ENCODE peak calls at places on chromosomes 13 and 19, in six cellular contexts. One of them, this sample, is unnamed.

GRCh38 chr19:45218426-45218825 is 26.8 kb downstream of the EXOC3L2 start:
- DNase-seq in PC-3: no peak
- DNase-seq in H54: no peak
- DNase-seq in NB4: no peak
- DNase-seq in Kasumi-1: no peak
- DNase-seq in mesothelial cell of epicardium: no peak
- DNase-seq in this sample: no peak

GRCh38 chr19:4096049-4096892 is 27.7 kb downstream of the MAP2K2 start:
- DNase-seq in mesothelial cell of epicardium: no peak
- DNase-seq in Kasumi-1: no peak
- DNase-seq in NB4: no peak
- DNase-seq in H54: no peak
- DNase-seq in PC-3: no peak
- DNase-seq in this sample: no peak

GRCh38 chr13:112244061-112244460 is 132.1 kb upstream of the SPACA7 start:
- DNase-seq in Kasumi-1: no peak
- DNase-seq in mesothelial cell of epicardium: no peak
- DNase-seq in H54: no peak
- DNase-seq in NB4: no peak
- DNase-seq in PC-3: no peak
- DNase-seq in this sample: no peak

GRCh38 chr13:105368781-105369180 is 1166.7 kb downstream of the EFNB2 start:
- DNase-seq in H54: no peak
- DNase-seq in NB4: no peak
- DNase-seq in Kasumi-1: no peak
- DNase-seq in PC-3: no peak
- DNase-seq in mesothelial cell of epicardium: no peak
- DNase-seq in this sample: no peak

GRCh38 chr19:3479819-3480215 is 508 bp downstream of the SMIM24 start:
- DNase-seq in H54: no peak
- DNase-seq in Kasumi-1: no peak
- DNase-seq in NB4: no peak
- DNase-seq in PC-3: no peak
- DNase-seq in mesothelial cell of epicardium: no peak
- DNase-seq in this sample: no peak

GRCh38 chr13:81676008-81676407 is 1335.1 kb upstream of the SPRY2 start:
- DNase-seq in NB4: no peak
- DNase-seq in Kasumi-1: no peak
- DNase-seq in PC-3: no peak
- DNase-seq in H54: no peak
- DNase-seq in mesothelial cell of epicardium: no peak
- DNase-seq in this sample: no peak

GRCh38 chr13:38045278-38046048 is 175.9 kb upstream of the TRPC4 start:
- DNase-seq in NB4: peak
- DNase-seq in PC-3: peak
- DNase-seq in H54: no peak
- DNase-seq in Kasumi-1: peak
- DNase-seq in mesothelial cell of epicardium: no peak
- DNase-seq in this sample: peak

GRCh38 chr13:24264976-24265375 is 44.4 kb upstream of the C1QTNF9 start:
- DNase-seq in H54: no peak
- DNase-seq in Kasumi-1: no peak
- DNase-seq in mesothelial cell of epicardium: no peak
- DNase-seq in NB4: no peak
- DNase-seq in PC-3: no peak
- DNase-seq in this sample: no peak

GRCh38 chr19:11377237-11377636 is 2.8 kb downstream of the SWSAP1 start:
- DNase-seq in H54: no peak
- DNase-seq in mesothelial cell of epicardium: no peak
- DNase-seq in NB4: peak
- DNase-seq in PC-3: peak
- DNase-seq in Kasumi-1: peak
- DNase-seq in this sample: peak

GRCh38 chr19:15282311-15282705 is 50.0 kb downstream of the BRD4 start:
- DNase-seq in NB4: no peak
- DNase-seq in mesothelial cell of epicardium: no peak
- DNase-seq in PC-3: no peak
- DNase-seq in Kasumi-1: no peak
- DNase-seq in H54: no peak
- DNase-seq in this sample: no peak

GRCh38 chr19:38736413-38737280 is 7.6 kb downstream of the CAPN12 start:
- DNase-seq in Kasumi-1: no peak
- DNase-seq in H54: no peak
- DNase-seq in PC-3: peak
- DNase-seq in mesothelial cell of epicardium: no peak
- DNase-seq in NB4: peak
- DNase-seq in this sample: no peak

GRCh38 chr13:102970542-102970941 is 95.7 kb downstream of the SLC10A2 start:
- DNase-seq in mesothelial cell of epicardium: no peak
- DNase-seq in PC-3: no peak
- DNase-seq in NB4: no peak
- DNase-seq in H54: no peak
- DNase-seq in Kasumi-1: no peak
- DNase-seq in this sample: no peak

GRCh38 chr19:16461630-16462051 is 10.1 kb downstream of the EPS15L1 start:
- DNase-seq in Kasumi-1: no peak
- DNase-seq in mesothelial cell of epicardium: no peak
- DNase-seq in PC-3: no peak
- DNase-seq in H54: no peak
- DNase-seq in NB4: no peak
- DNase-seq in this sample: no peak

GRCh38 chr19:18428837-18429674 is 8.9 kb downstream of the ISYNA1 start:
- DNase-seq in PC-3: no peak
- DNase-seq in Kasumi-1: no peak
- DNase-seq in H54: peak
- DNase-seq in mesothelial cell of epicardium: peak
- DNase-seq in NB4: peak
- DNase-seq in this sample: peak

GRCh38 chr13:66585669-66586203 is 644.4 kb downstream of the PCDH9 start:
- DNase-seq in Kasumi-1: no peak
- DNase-seq in PC-3: no peak
- DNase-seq in NB4: no peak
- DNase-seq in H54: no peak
- DNase-seq in mesothelial cell of epicardium: no peak
- DNase-seq in this sample: no peak

GRCh38 chr13:110089815-110090214 is 217.1 kb downstream of the COL4A1 start:
- DNase-seq in H54: no peak
- DNase-seq in Kasumi-1: peak
- DNase-seq in NB4: no peak
- DNase-seq in PC-3: no peak
- DNase-seq in mesothelial cell of epicardium: no peak
- DNase-seq in this sample: no peak

GRCh38 chr19:11142528-11143171 is 12.9 kb downstream of the SPC24 start:
- DNase-seq in Kasumi-1: no peak
- DNase-seq in NB4: no peak
- DNase-seq in mesothelial cell of epicardium: peak
- DNase-seq in PC-3: peak
- DNase-seq in H54: peak
- DNase-seq in this sample: peak

GRCh38 chr13:75481176-75482069 is 546 bp downstream of the TBC1D4 start:
- DNase-seq in PC-3: peak
- DNase-seq in NB4: peak
- DNase-seq in H54: no peak
- DNase-seq in Kasumi-1: no peak
- DNase-seq in mesothelial cell of epicardium: peak
- DNase-seq in this sample: no peak

GRCh38 chr13:44759723-44760360 is 183.7 kb upstream of the TSC22D1 start:
- DNase-seq in mesothelial cell of epicardium: no peak
- DNase-seq in NB4: no peak
- DNase-seq in PC-3: peak
- DNase-seq in H54: no peak
- DNase-seq in Kasumi-1: no peak
- DNase-seq in this sample: peak